ENCODE peak calls at places on chromosomes 7 and 10, in ten cellular contexts. One of them, this sample, is unnamed.
A peak's percentile ranks its signal among the peaks of the same experiment; 100 is the strongest.

GRCh38 chr10:122273966-122274545 is 3.0 kb downstream of the BTBD16 start:
- DNase-seq in kidney tubule cell: no peak
- DNase-seq in NCI-H187: no peak
- DNase-seq in mesendoderm: no peak
- DNase-seq in mucosa of gallbladder: no peak
- DNase-seq in cardiac muscle cell: no peak
- DNase-seq in T-helper 1 cell: no peak
- DNase-seq in SW480: no peak
- DNase-seq in activated T-helper 9 cell treated with anti-CD3 and anti-CD28 coated beads, Interleukin-2, amount 50 U/mL, for 16 hours: no peak
- DNase-seq in fibroblast of lung: no peak
- DNase-seq in this sample: no peak

GRCh38 chr10:86673827-86674581 is 5.7 kb downstream of the LDB3 start:
- DNase-seq in kidney tubule cell: no peak
- DNase-seq in NCI-H187: no peak
- DNase-seq in mesendoderm: peak; percentile 37
- DNase-seq in mucosa of gallbladder: no peak
- DNase-seq in cardiac muscle cell: no peak
- DNase-seq in T-helper 1 cell: no peak
- DNase-seq in SW480: no peak
- DNase-seq in activated T-helper 9 cell treated with anti-CD3 and anti-CD28 coated beads, Interleukin-2, amount 50 U/mL, for 16 hours: no peak
- DNase-seq in fibroblast of lung: no peak
- DNase-seq in this sample: no peak

GRCh38 chr10:50229460-50229859 is 21.9 kb downstream of the ASAH2 start:
- DNase-seq in kidney tubule cell: no peak
- DNase-seq in NCI-H187: no peak
- DNase-seq in mesendoderm: no peak
- DNase-seq in mucosa of gallbladder: no peak
- DNase-seq in cardiac muscle cell: no peak
- DNase-seq in T-helper 1 cell: no peak
- DNase-seq in SW480: no peak
- DNase-seq in activated T-helper 9 cell treated with anti-CD3 and anti-CD28 coated beads, Interleukin-2, amount 50 U/mL, for 16 hours: no peak
- DNase-seq in fibroblast of lung: no peak
- DNase-seq in this sample: no peak

GRCh38 chr10:132875435-132875834 is 66.9 kb downstream of the CFAP46 start:
- DNase-seq in kidney tubule cell: no peak
- DNase-seq in NCI-H187: no peak
- DNase-seq in mesendoderm: no peak
- DNase-seq in mucosa of gallbladder: no peak
- DNase-seq in cardiac muscle cell: no peak
- DNase-seq in T-helper 1 cell: no peak
- DNase-seq in SW480: no peak
- DNase-seq in activated T-helper 9 cell treated with anti-CD3 and anti-CD28 coated beads, Interleukin-2, amount 50 U/mL, for 16 hours: no peak
- DNase-seq in fibroblast of lung: no peak
- DNase-seq in this sample: no peak

GRCh38 chr10:114550756-114551290 is 107.3 kb downstream of the ABLIM1 start:
- DNase-seq in kidney tubule cell: peak; percentile 51
- DNase-seq in NCI-H187: no peak
- DNase-seq in mesendoderm: peak; percentile 8
- DNase-seq in mucosa of gallbladder: no peak
- DNase-seq in cardiac muscle cell: peak; percentile 55
- DNase-seq in T-helper 1 cell: no peak
- DNase-seq in SW480: peak; percentile 61
- DNase-seq in activated T-helper 9 cell treated with anti-CD3 and anti-CD28 coated beads, Interleukin-2, amount 50 U/mL, for 16 hours: no peak
- DNase-seq in fibroblast of lung: peak; percentile 66
- DNase-seq in this sample: peak; percentile 21

GRCh38 chr7:116528008-116528789 is 3.4 kb downstream of the CAV1 start:
- DNase-seq in kidney tubule cell: peak; percentile 93
- DNase-seq in NCI-H187: no peak
- DNase-seq in mesendoderm: peak; percentile 58
- DNase-seq in mucosa of gallbladder: peak; percentile 39
- DNase-seq in cardiac muscle cell: peak; percentile 96
- DNase-seq in T-helper 1 cell: no peak
- DNase-seq in SW480: peak; percentile 55
- DNase-seq in activated T-helper 9 cell treated with anti-CD3 and anti-CD28 coated beads, Interleukin-2, amount 50 U/mL, for 16 hours: no peak
- DNase-seq in fibroblast of lung: peak; percentile 96
- DNase-seq in this sample: peak; percentile 92

GRCh38 chr10:5873515-5873995 is 16.1 kb downstream of the ANKRD16 start:
- DNase-seq in kidney tubule cell: peak; percentile 71
- DNase-seq in NCI-H187: peak; percentile 29
- DNase-seq in mesendoderm: peak; percentile 74
- DNase-seq in mucosa of gallbladder: peak; percentile 73
- DNase-seq in cardiac muscle cell: peak; percentile 83
- DNase-seq in T-helper 1 cell: peak; percentile 61
- DNase-seq in SW480: peak; percentile 58
- DNase-seq in activated T-helper 9 cell treated with anti-CD3 and anti-CD28 coated beads, Interleukin-2, amount 50 U/mL, for 16 hours: peak; percentile 47
- DNase-seq in fibroblast of lung: peak; percentile 65
- DNase-seq in this sample: peak; percentile 74

GRCh38 chr7:100166966-100167911 is 1.2 kb downstream of the GAL3ST4 start:
- DNase-seq in kidney tubule cell: no peak
- DNase-seq in NCI-H187: no peak
- DNase-seq in mesendoderm: peak; percentile 75
- DNase-seq in mucosa of gallbladder: no peak
- DNase-seq in cardiac muscle cell: no peak
- DNase-seq in T-helper 1 cell: no peak
- DNase-seq in SW480: no peak
- DNase-seq in activated T-helper 9 cell treated with anti-CD3 and anti-CD28 coated beads, Interleukin-2, amount 50 U/mL, for 16 hours: no peak
- DNase-seq in fibroblast of lung: no peak
- DNase-seq in this sample: no peak

GRCh38 chr7:127759945-127760421 is 108.0 kb downstream of the SND1 start:
- DNase-seq in kidney tubule cell: peak; percentile 53
- DNase-seq in NCI-H187: no peak
- DNase-seq in mesendoderm: no peak
- DNase-seq in mucosa of gallbladder: no peak
- DNase-seq in cardiac muscle cell: no peak
- DNase-seq in T-helper 1 cell: no peak
- DNase-seq in SW480: no peak
- DNase-seq in activated T-helper 9 cell treated with anti-CD3 and anti-CD28 coated beads, Interleukin-2, amount 50 U/mL, for 16 hours: no peak
- DNase-seq in fibroblast of lung: no peak
- DNase-seq in this sample: no peak

GRCh38 chr10:72272689-72273409 is 875 bp upstream of the DDIT4 start:
- DNase-seq in kidney tubule cell: peak; percentile 91
- DNase-seq in NCI-H187: peak; percentile 22
- DNase-seq in mesendoderm: peak; percentile 99
- DNase-seq in mucosa of gallbladder: peak; percentile 88
- DNase-seq in cardiac muscle cell: peak; percentile 99
- DNase-seq in T-helper 1 cell: no peak
- DNase-seq in SW480: peak; percentile 99
- DNase-seq in activated T-helper 9 cell treated with anti-CD3 and anti-CD28 coated beads, Interleukin-2, amount 50 U/mL, for 16 hours: no peak
- DNase-seq in fibroblast of lung: peak; percentile 99
- DNase-seq in this sample: peak; percentile 86

GRCh38 chr7:151794508-151795167 is 82.3 kb downstream of the PRKAG2 start:
- DNase-seq in kidney tubule cell: no peak
- DNase-seq in NCI-H187: no peak
- DNase-seq in mesendoderm: peak; percentile 48
- DNase-seq in mucosa of gallbladder: no peak
- DNase-seq in cardiac muscle cell: no peak
- DNase-seq in T-helper 1 cell: no peak
- DNase-seq in SW480: peak; percentile 44
- DNase-seq in activated T-helper 9 cell treated with anti-CD3 and anti-CD28 coated beads, Interleukin-2, amount 50 U/mL, for 16 hours: no peak
- DNase-seq in fibroblast of lung: no peak
- DNase-seq in this sample: no peak

GRCh38 chr7:136594739-136595144 is 273.7 kb upstream of the CHRM2 start:
- DNase-seq in kidney tubule cell: no peak
- DNase-seq in NCI-H187: no peak
- DNase-seq in mesendoderm: no peak
- DNase-seq in mucosa of gallbladder: peak; percentile 13
- DNase-seq in cardiac muscle cell: no peak
- DNase-seq in T-helper 1 cell: no peak
- DNase-seq in SW480: no peak
- DNase-seq in activated T-helper 9 cell treated with anti-CD3 and anti-CD28 coated beads, Interleukin-2, amount 50 U/mL, for 16 hours: no peak
- DNase-seq in fibroblast of lung: no peak
- DNase-seq in this sample: no peak

GRCh38 chr7:19404912-19405329 is 259.7 kb upstream of the FERD3L start:
- DNase-seq in kidney tubule cell: peak; percentile 81
- DNase-seq in NCI-H187: no peak
- DNase-seq in mesendoderm: peak; percentile 87
- DNase-seq in mucosa of gallbladder: no peak
- DNase-seq in cardiac muscle cell: peak; percentile 95
- DNase-seq in T-helper 1 cell: no peak
- DNase-seq in SW480: peak; percentile 88
- DNase-seq in activated T-helper 9 cell treated with anti-CD3 and anti-CD28 coated beads, Interleukin-2, amount 50 U/mL, for 16 hours: no peak
- DNase-seq in fibroblast of lung: peak; percentile 95
- DNase-seq in this sample: peak; percentile 87

GRCh38 chr10:43000021-43000411 is 76.9 kb upstream of the RET start:
- DNase-seq in kidney tubule cell: no peak
- DNase-seq in NCI-H187: no peak
- DNase-seq in mesendoderm: no peak
- DNase-seq in mucosa of gallbladder: no peak
- DNase-seq in cardiac muscle cell: no peak
- DNase-seq in T-helper 1 cell: no peak
- DNase-seq in SW480: no peak
- DNase-seq in activated T-helper 9 cell treated with anti-CD3 and anti-CD28 coated beads, Interleukin-2, amount 50 U/mL, for 16 hours: no peak
- DNase-seq in fibroblast of lung: no peak
- DNase-seq in this sample: no peak

GRCh38 chr10:69769395-69769989 is 32.2 kb upstream of the COL13A1 start:
- DNase-seq in kidney tubule cell: peak; percentile 95
- DNase-seq in NCI-H187: no peak
- DNase-seq in mesendoderm: peak; percentile 89
- DNase-seq in mucosa of gallbladder: peak; percentile 44
- DNase-seq in cardiac muscle cell: peak; percentile 81
- DNase-seq in T-helper 1 cell: no peak
- DNase-seq in SW480: peak; percentile 41
- DNase-seq in activated T-helper 9 cell treated with anti-CD3 and anti-CD28 coated beads, Interleukin-2, amount 50 U/mL, for 16 hours: no peak
- DNase-seq in fibroblast of lung: peak; percentile 86
- DNase-seq in this sample: no peak

GRCh38 chr7:133837248-133837647 is 289.9 kb upstream of the LRGUK start:
- DNase-seq in kidney tubule cell: no peak
- DNase-seq in NCI-H187: no peak
- DNase-seq in mesendoderm: no peak
- DNase-seq in mucosa of gallbladder: no peak
- DNase-seq in cardiac muscle cell: no peak
- DNase-seq in T-helper 1 cell: no peak
- DNase-seq in SW480: no peak
- DNase-seq in activated T-helper 9 cell treated with anti-CD3 and anti-CD28 coated beads, Interleukin-2, amount 50 U/mL, for 16 hours: no peak
- DNase-seq in fibroblast of lung: no peak
- DNase-seq in this sample: no peak

GRCh38 chr10:44993226-44993921 is 7.3 kb upstream of the ZNF22 start:
- DNase-seq in kidney tubule cell: no peak
- DNase-seq in NCI-H187: no peak
- DNase-seq in mesendoderm: no peak
- DNase-seq in mucosa of gallbladder: no peak
- DNase-seq in cardiac muscle cell: no peak
- DNase-seq in T-helper 1 cell: no peak
- DNase-seq in SW480: no peak
- DNase-seq in activated T-helper 9 cell treated with anti-CD3 and anti-CD28 coated beads, Interleukin-2, amount 50 U/mL, for 16 hours: no peak
- DNase-seq in fibroblast of lung: no peak
- DNase-seq in this sample: no peak

GRCh38 chr7:35975851-35976454 is 175.1 kb downstream of the SEPTIN7 start:
- DNase-seq in kidney tubule cell: peak; percentile 77
- DNase-seq in NCI-H187: peak; percentile 38
- DNase-seq in mesendoderm: peak; percentile 81
- DNase-seq in mucosa of gallbladder: peak; percentile 64
- DNase-seq in cardiac muscle cell: peak; percentile 89
- DNase-seq in T-helper 1 cell: peak; percentile 49
- DNase-seq in SW480: peak; percentile 80
- DNase-seq in activated T-helper 9 cell treated with anti-CD3 and anti-CD28 coated beads, Interleukin-2, amount 50 U/mL, for 16 hours: no peak
- DNase-seq in fibroblast of lung: peak; percentile 85
- DNase-seq in this sample: peak; percentile 60

GRCh38 chr7:96778263-96778662 is 68.6 kb upstream of the SEM1 start:
- DNase-seq in kidney tubule cell: peak; percentile 18
- DNase-seq in NCI-H187: no peak
- DNase-seq in mesendoderm: peak; percentile 65
- DNase-seq in mucosa of gallbladder: no peak
- DNase-seq in cardiac muscle cell: no peak
- DNase-seq in T-helper 1 cell: no peak
- DNase-seq in SW480: peak; percentile 63
- DNase-seq in activated T-helper 9 cell treated with anti-CD3 and anti-CD28 coated beads, Interleukin-2, amount 50 U/mL, for 16 hours: no peak
- DNase-seq in fibroblast of lung: no peak
- DNase-seq in this sample: no peak

GRCh38 chr7:120583835-120584586 is 273.9 kb downstream of the TSPAN12 start:
- DNase-seq in kidney tubule cell: peak; percentile 94
- DNase-seq in NCI-H187: no peak
- DNase-seq in mesendoderm: peak; percentile 93
- DNase-seq in mucosa of gallbladder: peak; percentile 14
- DNase-seq in cardiac muscle cell: peak; percentile 81
- DNase-seq in T-helper 1 cell: no peak
- DNase-seq in SW480: no peak
- DNase-seq in activated T-helper 9 cell treated with anti-CD3 and anti-CD28 coated beads, Interleukin-2, amount 50 U/mL, for 16 hours: no peak
- DNase-seq in fibroblast of lung: peak; percentile 26
- DNase-seq in this sample: peak; percentile 3

GRCh38 chr10:94219829-94220228 is 142.9 kb downstream of the NOC3L start:
- DNase-seq in kidney tubule cell: peak; percentile 25
- DNase-seq in NCI-H187: no peak
- DNase-seq in mesendoderm: no peak
- DNase-seq in mucosa of gallbladder: no peak
- DNase-seq in cardiac muscle cell: no peak
- DNase-seq in T-helper 1 cell: no peak
- DNase-seq in SW480: no peak
- DNase-seq in activated T-helper 9 cell treated with anti-CD3 and anti-CD28 coated beads, Interleukin-2, amount 50 U/mL, for 16 hours: no peak
- DNase-seq in fibroblast of lung: no peak
- DNase-seq in this sample: no peak